ENCODE peak calls at places on chromosomes 2 and 18, in seven cellular contexts. Z is HepG2, W is epithelial cell of proximal tubule, A is GM12865, Y is fibroblast of mammary gland, C is epithelial cell of esophagus, N is suprapubic skin. S is an unnamed sample.

GRCh38 chr18:323253-323622 is 55.4 kb upstream of the THOC1 start:
- DNase-seq in Z (peak; percentile 87), W (peak; percentile 4), A (no peak), Y (peak; percentile 68), C (no peak), N (no peak), S (no peak)

GRCh38 chr2:20661028-20661980 is 5.6 kb upstream of the GDF7 start:
- DNase-seq in Z (peak; percentile 78), W (no peak), A (peak; percentile 81), Y (peak; percentile 84), C (peak; percentile 92), N (no peak), S (no peak)

GRCh38 chr18:11327656-11328055 is 178.3 kb upstream of the PIEZO2 start:
- DNase-seq in Z (no peak), W (no peak), A (no peak), Y (peak; percentile 69), C (no peak), N (no peak), S (no peak)

GRCh38 chr2:96359310-96359709 is 23.7 kb downstream of the NCAPH start:
- DNase-seq in Z (no peak), W (no peak), A (peak; percentile 23), Y (no peak), C (no peak), N (no peak), S (no peak)

GRCh38 chr2:221228214-221228769 is 343.8 kb downstream of the EPHA4 start:
- DNase-seq in Z (no peak), W (no peak), A (no peak), Y (no peak), C (no peak), N (no peak), S (no peak)

GRCh38 chr2:173027181-173028128 is 48.2 kb upstream of the MAP3K20 start:
- DNase-seq in Z (peak; percentile 79), W (peak; percentile 56), A (peak; percentile 91), Y (peak; percentile 93), C (peak; percentile 92), N (peak; percentile 92), S (peak; percentile 76)

GRCh38 chr2:215784371-215784783 is 229.0 kb downstream of the MREG start:
- DNase-seq in Z (no peak), W (no peak), A (no peak), Y (peak; percentile 93), C (no peak), N (no peak), S (no peak)

GRCh38 chr2:204260162-204260877 is 285.0 kb upstream of the PARD3B start:
- DNase-seq in Z (peak; percentile 77), W (no peak), A (peak; percentile 46), Y (peak; percentile 70), C (peak; percentile 67), N (no peak), S (peak; percentile 72)

GRCh38 chr18:79784965-79785770 is 12.6 kb upstream of the KCNG2 start:
- DNase-seq in Z (no peak), W (no peak), A (no peak), Y (peak; percentile 78), C (no peak), N (no peak), S (no peak)

GRCh38 chr2:112584891-112585250 is 462 bp downstream of the CHCHD5 start:
- DNase-seq in Z (no peak), W (no peak), A (no peak), Y (no peak), C (no peak), N (no peak), S (no peak)

GRCh38 chr2:112582314-112582746 is 2.1 kb upstream of the CHCHD5 start:
- DNase-seq in Z (peak; percentile 60), W (no peak), A (peak; percentile 68), Y (peak; percentile 78), C (peak; percentile 59), N (no peak), S (no peak)

GRCh38 chr2:112585400-112585799 is 991 bp downstream of the CHCHD5 start:
- DNase-seq in Z (no peak), W (no peak), A (no peak), Y (no peak), C (no peak), N (no peak), S (no peak)

GRCh38 chr2:112584134-112584890 is at the start of gene CHCHD5:
- DNase-seq in Z (peak; percentile 98), W (peak; percentile 67), A (peak; percentile 98), Y (peak; percentile 95), C (peak; percentile 97), N (peak; percentile 98), S (peak; percentile 92)

DNA sequence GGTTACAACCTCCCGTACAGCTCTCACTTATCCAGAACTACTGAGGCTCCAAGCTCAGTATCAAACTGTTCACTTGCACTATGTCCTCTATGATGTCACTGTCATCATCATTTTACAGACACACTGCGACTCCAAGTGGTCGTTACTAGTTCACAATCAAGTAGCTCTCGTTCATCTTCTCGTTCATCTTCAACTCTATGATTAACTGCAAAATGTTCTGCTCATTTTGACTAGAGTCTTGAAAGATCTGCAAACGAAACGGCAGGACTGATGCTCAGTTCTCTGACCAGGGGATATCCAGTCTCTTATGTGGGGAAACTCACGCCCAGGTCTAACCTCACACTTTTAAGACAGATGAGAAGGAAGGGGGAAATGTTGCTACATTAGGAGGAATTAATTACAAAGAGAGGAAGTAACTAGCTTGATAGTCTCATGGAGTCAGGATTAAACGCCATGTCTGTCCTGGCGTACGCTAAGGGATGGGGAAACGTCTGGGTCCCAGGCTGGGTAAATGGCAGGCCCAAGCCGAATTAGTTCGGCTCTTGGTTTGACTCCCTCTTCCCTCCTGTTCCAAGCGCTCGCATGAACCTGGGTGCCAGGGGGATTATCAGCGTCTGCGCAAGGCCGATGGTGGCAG is 794 bp upstream of the CHCHD5 start:
- DNase-seq in Z (peak; percentile 75), W (no peak), A (peak; percentile 24), Y (peak; percentile 44), C (peak; percentile 12), N (peak; percentile 83), S (no peak)
- TF ChIP-seq CTCF in Z (peak; percentile 70), W (no peak), A (no peak), Y (no peak), C (no peak), N (no peak), S (no peak)

GRCh38 chr2:238160206-238161129 is 1.7 kb downstream of the ERFE start:
- DNase-seq in Z (peak; percentile 31), W (no peak), A (peak; percentile 18), Y (no peak), C (no peak), N (no peak), S (no peak)
- TF ChIP-seq CTCF in Z (peak; percentile 87), W (peak; percentile 39), A (peak; percentile 20), Y (peak; percentile 7), C (no peak), N (no peak), S (peak; percentile 67)

DNA sequence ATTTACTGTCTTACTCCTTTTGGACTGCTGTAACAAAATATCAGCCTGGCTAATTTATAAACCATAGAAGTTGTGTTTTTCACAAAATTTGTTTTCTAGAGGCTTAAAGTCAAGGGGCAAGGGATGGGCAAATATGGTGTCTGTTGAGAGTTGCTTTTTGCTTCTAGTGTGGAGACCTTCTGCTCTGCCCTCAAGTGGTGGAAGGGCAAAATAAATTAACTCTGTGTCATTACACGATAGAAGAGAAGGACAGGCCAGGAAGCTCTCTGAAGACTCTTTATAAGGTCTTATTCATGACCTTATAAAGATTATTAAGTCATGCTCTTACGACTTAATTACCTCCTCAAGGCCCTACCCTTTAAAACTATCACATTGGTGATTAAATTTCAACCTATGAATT is 181.2 kb upstream of the LRATD1 start:
- DNase-seq in Z (no peak), W (no peak), A (peak; percentile 6), Y (no peak), C (peak; percentile 28), N (no peak), S (no peak)
- TF ChIP-seq CTCF in Z (no peak), W (peak; percentile 19), A (peak; percentile 7), Y (no peak), C (peak; percentile 45), N (no peak), S (peak; percentile 20)

DNA sequence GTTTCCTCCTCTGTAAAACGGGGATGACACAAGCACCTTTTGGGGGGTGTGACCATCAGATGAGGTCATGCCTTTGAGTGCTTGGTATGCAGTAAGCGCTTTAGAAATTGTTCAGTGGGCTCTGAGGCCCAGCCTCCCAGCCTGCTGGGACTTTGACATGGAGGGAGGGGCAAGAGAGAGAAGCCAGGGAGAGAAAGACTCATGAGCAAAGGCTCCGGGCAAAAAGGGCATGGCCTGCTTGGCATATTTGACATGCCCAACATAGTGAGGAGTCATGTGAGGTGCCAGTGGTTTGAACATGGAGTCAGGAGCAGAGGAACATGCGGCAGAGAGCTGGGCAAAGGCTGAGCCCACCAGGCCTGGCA is 14.0 kb downstream of the TNS1 start:
- DNase-seq in Z (no peak), W (peak; percentile 46), A (no peak), Y (no peak), C (peak; percentile 7), N (no peak), S (no peak)
- TF ChIP-seq CTCF in Z (no peak), W (no peak), A (no peak), Y (no peak), C (no peak), N (no peak), S (no peak)